ENCODE peak calls at places on chromosome 21, in seven cellular contexts. F, B, N, W, S, O and C are unnamed samples.

GRCh38 chr21:41366522-41367151 is 4.8 kb downstream of the MX2 start:
- DNase-seq in O (peak; percentile 93), W (no peak), F (peak; percentile 33), N (no peak), S (no peak), B (peak; percentile 95), C (peak; percentile 96)

GRCh38 chr21:33977721-33978369 is 62.2 kb upstream of the ATP5PO start:
- DNase-seq in N (no peak), W (no peak), B (no peak), F (no peak), S (no peak), O (no peak), C (no peak)

GRCh38 chr21:15857740-15858139 is 128.0 kb downstream of the USP25 start:
- DNase-seq in N (no peak), F (no peak), O (no peak), W (no peak), B (no peak), S (no peak), C (no peak)

GRCh38 chr21:17139696-17140095 is 373.1 kb upstream of the CXADR start:
- DNase-seq in O (no peak), B (no peak), F (no peak), S (no peak), N (no peak), W (no peak), C (no peak)

GRCh38 chr21:45366931-45367401 is 38.0 kb upstream of the COL18A1 start:
- DNase-seq in N (peak; percentile 90), B (peak; percentile 97), S (no peak), F (peak; percentile 83), W (peak; percentile 84), O (peak; percentile 66), C (no peak)

GRCh38 chr21:17527240-17527639 is 14.4 kb downstream of the CXADR start:
- DNase-seq in F (peak; percentile 20), B (peak; percentile 66), W (no peak), S (no peak), O (no peak), N (no peak), C (no peak)

GRCh38 chr21:39527664-39528381 is 76.1 kb downstream of the SH3BGR start:
- DNase-seq in F (no peak), O (peak; percentile 73), B (no peak), W (no peak), N (no peak), S (peak; percentile 22), C (no peak)

GRCh38 chr21:42337830-42338729 is 12.7 kb downstream of the TFF2 start:
- DNase-seq in S (peak; percentile 91), F (peak; percentile 28), W (peak; percentile 53), N (peak; percentile 33), O (peak; percentile 94), B (peak; percentile 83), C (peak; percentile 28)

GRCh38 chr21:44258056-44258725 is 3.5 kb downstream of the DNMT3L start:
- DNase-seq in S (no peak), F (no peak), B (no peak), N (no peak), O (no peak), W (no peak), C (no peak)

GRCh38 chr21:45011426-45011825 is 63.0 kb upstream of the ADARB1 start:
- DNase-seq in S (no peak), B (no peak), F (no peak), N (no peak), W (no peak), O (no peak), C (no peak)

GRCh38 chr21:16579538-16579937 is 849.8 kb downstream of the USP25 start:
- DNase-seq in B (no peak), S (no peak), W (no peak), F (no peak), N (no peak), O (no peak), C (no peak)